ENCODE peak calls at places on chromosomes 5 and 9, in eight cellular contexts. M is neural progenitor cell; O is amniotic stem cell; T is T-helper 2 cell; Q is SK-N-SH; X is T follicular helper cell; Y is activated CD4-positive, alpha-beta memory T cell treated with anti-CD3 and anti-CD28 coated beads, Interleukin-2, amount 10 ng/mL, durations not matched to agents 7 days and 5 days; J is ovary. Z is an unnamed sample.

GRCh38 chr5:169592937-169593650 is 9.5 kb downstream of the SPDL1 start:
- DNase-seq in Q (no peak), O (no peak), Y (no peak), M (no peak), X (no peak), T (no peak), J (no peak), Z (no peak)

GRCh38 chr5:120436996-120437395 is 27.1 kb upstream of the PRR16 start:
- DNase-seq in Q (no peak), M (no peak), O (no peak), J (no peak), Y (no peak), X (no peak), T (no peak), Z (no peak)

GRCh38 chr9:5499889-5500398 is 10.4 kb upstream of the PDCD1LG2 start:
- DNase-seq in Y (no peak), O (peak), Q (peak), J (no peak), M (no peak), T (no peak), X (no peak), Z (no peak)

GRCh38 chr5:138955013-138955660 is 80.0 kb upstream of the LRRTM2 start:
- DNase-seq in J (no peak), Y (no peak), X (no peak), M (no peak), O (no peak), T (no peak), Q (peak), Z (no peak)

GRCh38 chr5:50711280-50711679 is 44.8 kb downstream of the PARP8 start:
- DNase-seq in O (no peak), M (no peak), T (peak), Q (peak), X (peak), Y (peak), J (no peak), Z (peak)

GRCh38 chr9:131006601-131007000 is 2.4 kb upstream of the LAMC3 start:
- DNase-seq in M (no peak), Y (no peak), O (no peak), X (no peak), Q (no peak), J (no peak), T (no peak), Z (no peak)

GRCh38 chr5:128213340-128213739 is 129.8 kb downstream of the SLC12A2 start:
- DNase-seq in X (peak), Y (peak), Q (peak), M (peak), O (peak), J (no peak), T (peak), Z (peak)

GRCh38 chr5:132227485-132228240 is at the start of gene P4HA2:
- DNase-seq in M (peak), T (peak), X (no peak), J (peak), Y (peak), Q (peak), O (peak), Z (peak)

GRCh38 chr5:77775773-77776605 is at the start of gene TBCA:
- DNase-seq in O (peak), T (peak), M (peak), X (peak), Y (peak), J (peak), Q (peak), Z (peak)

GRCh38 chr5:171415115-171415730 is 4.2 kb upstream of the FGF18 start:
- DNase-seq in X (no peak), M (no peak), J (no peak), T (no peak), Y (no peak), O (no peak), Q (no peak), Z (no peak)

GRCh38 chr9:85522459-85523092 is 219.2 kb downstream of the AGTPBP1 start:
- DNase-seq in O (no peak), M (peak), T (peak), Q (peak), Y (peak), J (no peak), X (no peak), Z (peak)

GRCh38 chr9:74512416-74512815 is 15.3 kb downstream of the RORB start:
- DNase-seq in Q (no peak), J (no peak), T (no peak), X (no peak), Y (no peak), O (no peak), M (no peak), Z (no peak)

GRCh38 chr9:78210841-78211301 is 25.0 kb upstream of the CEP78 start:
- DNase-seq in X (no peak), O (no peak), T (peak), Y (peak), J (no peak), M (no peak), Q (no peak), Z (peak)

GRCh38 chr5:149172709-149173505 is 31.6 kb downstream of the ABLIM3 start:
- DNase-seq in M (no peak), Q (no peak), J (no peak), O (no peak), X (no peak), Y (no peak), T (no peak), Z (no peak)

GRCh38 chr5:102139029-102139428 is 157.1 kb downstream of the SLCO4C1 start:
- DNase-seq in T (no peak), Y (no peak), J (no peak), Q (no peak), X (no peak), M (no peak), O (no peak), Z (no peak)

GRCh38 chr9:125446581-125447094 is 185.0 kb downstream of the GAPVD1 start:
- DNase-seq in J (no peak), X (no peak), T (no peak), Q (no peak), M (peak), Y (no peak), O (no peak), Z (peak)

GRCh38 chr9:89525673-89526374 is 27.9 kb upstream of the SEMA4D start:
- DNase-seq in J (no peak), T (no peak), Y (no peak), O (no peak), X (no peak), M (no peak), Q (no peak), Z (no peak)

GRCh38 chr5:125376059-125376641 is 629.7 kb upstream of the ZNF608 start:
- DNase-seq in O (no peak), T (no peak), M (no peak), Q (no peak), J (no peak), X (no peak), Y (no peak), Z (no peak)

GRCh38 chr9:113633782-113634596 is 170.5 kb downstream of the RGS3 start:
- DNase-seq in X (no peak), O (no peak), J (no peak), Y (no peak), Q (no peak), M (no peak), T (peak), Z (no peak)

GRCh38 chr9:95992536-95992935 is 117.0 kb downstream of the ERCC6L2 start:
- DNase-seq in Q (peak), J (no peak), O (no peak), T (no peak), M (no peak), X (no peak), Y (no peak), Z (no peak)

GRCh38 chr9:136943291-136944093 is 1.0 kb downstream of the FBXW5 start:
- DNase-seq in O (no peak), Q (peak), X (no peak), J (no peak), M (peak), Y (peak), T (peak), Z (peak)

GRCh38 chr9:74499111-74499601 is 2.0 kb downstream of the RORB start:
- DNase-seq in Y (no peak), M (peak), O (no peak), Q (peak), J (no peak), T (no peak), X (no peak), Z (no peak)

Z was measured in GM12865.